ENCODE peak calls at places on chromosome 9, in five cellular contexts. Z, B, A, X and F are unnamed samples.

GRCh38 chr9:114078781-114079156 is 669 bp upstream of the AMBP start:
- DNase-seq in Z (no peak), B (no peak), A (no peak), X (no peak), F (no peak)

GRCh38 chr9:125493861-125494554 is 213.0 kb downstream of the MAPKAP1 start:
- DNase-seq in Z (no peak), B (no peak), A (no peak), X (no peak), F (no peak)

GRCh38 chr9:127347831-127348699 is 48.9 kb upstream of the SLC2A8 start:
- DNase-seq in Z (no peak), B (no peak), A (peak; percentile 47), X (no peak), F (peak; percentile 38)

GRCh38 chr9:36396985-36397384 is 3.1 kb downstream of the RNF38 start:
- DNase-seq in Z (no peak), B (no peak), A (peak; percentile 20), X (no peak), F (no peak)

GRCh38 chr9:86639899-86640379 is 285.7 kb upstream of the TUT7 start:
- DNase-seq in Z (no peak), B (no peak), A (peak; percentile 5), X (no peak), F (no peak)

GRCh38 chr9:136756134-136756438 is 2.0 kb downstream of the LCN8 start:
- DNase-seq in Z (no peak), B (no peak), A (no peak), X (no peak), F (no peak)

GRCh38 chr9:85895685-85896084 is 45.3 kb upstream of the NAA35 start:
- DNase-seq in Z (no peak), B (no peak), A (no peak), X (no peak), F (no peak)

GRCh38 chr9:130946778-130947617 is 8.0 kb upstream of the FIBCD1 start:
- DNase-seq in Z (no peak), B (no peak), A (peak; percentile 78), X (no peak), F (no peak)

GRCh38 chr9:126763130-126763764 is 41.6 kb upstream of the ZBTB43 start:
- DNase-seq in Z (no peak), B (no peak), A (no peak), X (no peak), F (no peak)

GRCh38 chr9:86802900-86803673 is 144.2 kb downstream of the GAS1 start:
- DNase-seq in Z (no peak), B (no peak), A (no peak), X (no peak), F (no peak)

GRCh38 chr9:37486616-37487544 is 1.1 kb downstream of the POLR1E start:
- DNase-seq in Z (peak; percentile 44), B (peak; percentile 54), A (peak; percentile 33), X (no peak), F (peak; percentile 44)

GRCh38 chr9:133684461-133685361 is 48.5 kb downstream of the DBH start:
- DNase-seq in Z (no peak), B (peak; percentile 8), A (no peak), X (no peak), F (no peak)

GRCh38 chr9:126773004-126773607 is 31.7 kb upstream of the ZBTB43 start:
- DNase-seq in Z (no peak), B (no peak), A (no peak), X (peak; percentile 38), F (no peak)

GRCh38 chr9:1726993-1727759 is 288.0 kb upstream of the SMARCA2 start:
- DNase-seq in Z (no peak), B (no peak), A (no peak), X (peak; percentile 25), F (no peak)

GRCh38 chr9:108191065-108191464 is 664.7 kb downstream of the ACTL7B start:
- DNase-seq in Z (no peak), B (no peak), A (no peak), X (no peak), F (no peak)

GRCh38 chr9:97501177-97501971 is at the start of gene TMOD1:
- DNase-seq in Z (peak; percentile 80), B (peak; percentile 81), A (peak; percentile 64), X (peak; percentile 65), F (peak; percentile 83)

GRCh38 chr9:2726620-2727335 is 9.5 kb downstream of the KCNV2 start:
- DNase-seq in Z (no peak), B (no peak), A (no peak), X (no peak), F (no peak)

GRCh38 chr9:95641591-95641990 is 124.8 kb upstream of the PTCH1 start:
- DNase-seq in Z (no peak), B (no peak), A (no peak), X (no peak), F (peak; percentile 28)

GRCh38 chr9:108953983-108954574 is 19.9 kb downstream of the ABITRAM start:
- DNase-seq in Z (no peak), B (no peak), A (peak; percentile 39), X (peak; percentile 16), F (no peak)

GRCh38 chr9:127923046-127923445 is 6.2 kb upstream of the ST6GALNAC4 start:
- DNase-seq in Z (peak; percentile 37), B (no peak), A (no peak), X (no peak), F (no peak)

GRCh38 chr9:35406183-35406959 is 83.5 kb upstream of the RUSC2 start:
- DNase-seq in Z (peak; percentile 69), B (peak; percentile 23), A (peak; percentile 68), X (peak; percentile 56), F (peak; percentile 80)

GRCh38 chr9:88075966-88076285 is 62.3 kb downstream of the SPATA31C2 start:
- DNase-seq in Z (no peak), B (no peak), A (no peak), X (no peak), F (no peak)

GRCh38 chr9:88236531-88237453 is 98.5 kb upstream of the SPATA31C2 start:
- DNase-seq in Z (peak; percentile 21), B (no peak), A (no peak), X (no peak), F (peak; percentile 53)

GRCh38 chr9:20356392-20357206 is 265.7 kb downstream of the MLLT3 start:
- DNase-seq in Z (peak; percentile 58), B (peak; percentile 33), A (peak; percentile 69), X (peak; percentile 78), F (peak; percentile 68)

GRCh38 chr9:86637515-86637914 is 283.3 kb upstream of the TUT7 start:
- DNase-seq in Z (peak; percentile 41), B (no peak), A (peak; percentile 17), X (peak; percentile 77), F (no peak)

GRCh38 chr9:15373201-15373530 is 49.5 kb upstream of the SNAPC3 start:
- DNase-seq in Z (no peak), B (no peak), A (no peak), X (no peak), F (no peak)

GRCh38 chr9:133956520-133957076 is 35.5 kb downstream of the VAV2 start:
- DNase-seq in Z (no peak), B (peak; percentile 39), A (no peak), X (no peak), F (peak; percentile 83)

GRCh38 chr9:89605181-89606048 is 603 bp downstream of the GADD45G start:
- DNase-seq in Z (peak; percentile 67), B (peak; percentile 68), A (peak; percentile 57), X (no peak), F (peak; percentile 68)

GRCh38 chr9:114694719-114695269 is 12.8 kb upstream of the TEX48 start:
- DNase-seq in Z (no peak), B (no peak), A (no peak), X (no peak), F (no peak)

GRCh38 chr9:89149726-89150125 is 28.9 kb downstream of the SHC3 start:
- DNase-seq in Z (no peak), B (no peak), A (no peak), X (no peak), F (no peak)

DNA sequence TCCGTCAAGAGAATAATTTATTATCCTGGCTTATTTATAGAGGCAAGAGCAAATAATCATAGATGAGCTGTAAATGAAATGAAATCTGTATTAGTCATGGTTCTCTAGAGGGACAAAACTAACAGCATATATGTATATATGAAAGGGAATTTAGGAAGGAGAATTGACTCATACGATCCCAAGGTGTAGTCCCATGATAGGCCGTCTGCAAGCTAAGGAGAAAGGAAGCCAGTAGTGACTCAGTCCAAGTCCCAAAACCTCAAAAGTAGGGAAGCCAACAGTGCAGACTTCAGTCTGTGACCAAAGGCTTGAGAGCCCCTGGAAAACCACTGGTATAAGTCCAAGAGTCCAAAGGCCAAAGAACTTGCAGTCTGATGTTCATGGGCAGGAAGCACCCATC is 515.9 kb upstream of the CYLC2 start:
- DNase-seq in Z (no peak), B (no peak), A (no peak), X (no peak), F (no peak)
- H3K9me3 ChIP-seq in Z (no peaks in the 10 kb centered on the region), B (no peaks in the 10 kb centered on the region), A (no peaks in the 10 kb centered on the region), X (no peaks in the 10 kb centered on the region), F (no peaks in the 10 kb centered on the region)

GRCh38 chr9:94169978-94170377 is 85.7 kb downstream of the PTPDC1 start:
- DNase-seq in Z (no peak), B (no peak), A (no peak), X (no peak), F (no peak)
- H3K4me1 ChIP-seq in Z (peaks cover 17% of the 10 kb centered on the region), B (peaks cover 70% of the 10 kb centered on the region), A (peaks cover 4% of the 10 kb centered on the region), X (no peaks in the 10 kb centered on the region), F (peaks cover 76% of the 10 kb centered on the region)

GRCh38 chr9:112527959-112528358 is 41.3 kb downstream of the KIAA1958 start:
- DNase-seq in Z (no peak), B (no peak), A (no peak), X (no peak), F (no peak)
- H3K9me3 ChIP-seq in Z (no peaks in the 10 kb centered on the region), B (no peaks in the 10 kb centered on the region), A (no peaks in the 10 kb centered on the region), X (no peaks in the 10 kb centered on the region), F (no peaks in the 10 kb centered on the region)

GRCh38 chr9:124214596-124215550 is 42.9 kb upstream of the NEK6 start:
- DNase-seq in Z (no peak), B (no peak), A (no peak), X (no peak), F (no peak)
- H3K4me1 ChIP-seq in Z (no peaks in the 10 kb centered on the region), B (peaks cover 3% of the 10 kb centered on the region), A (no peaks in the 10 kb centered on the region), X (peaks cover 7% of the 10 kb centered on the region), F (peaks cover 21% of the 10 kb centered on the region)

GRCh38 chr9:122474561-122474960 is 3.2 kb downstream of the OR1J1 start:
- DNase-seq in Z (no peak), B (no peak), A (no peak), X (no peak), F (no peak)
- H3K9me3 ChIP-seq in Z (no peaks in the 10 kb centered on the region), B (no peaks in the 10 kb centered on the region), A (no peaks in the 10 kb centered on the region), X (peaks cover 10% of the 10 kb centered on the region), F (no peaks in the 10 kb centered on the region)